ENCODE peak calls at places on chromosomes 6 and 20, in nine cellular contexts. J is AG09309; Y is adrenal gland; R is right atrium auricular region; M is dermis blood vessel endothelial cell; Z is activated naive CD8-positive, alpha-beta T cell treated with anti-CD3 and anti-CD28 coated beads, Interleukin-2, amount 50 U/mL, for 24 hours; G is HCEC 1CT; W is caudate nucleus; A is NCI-H1436 treated with DMSO at 0.1 percent for 48 hours. Q is an unnamed sample.
A peak's percentile ranks its signal among the peaks of the same experiment; 100 is the strongest.

GRCh38 chr6:11445146-11445545 is 92.4 kb upstream of the TMEM170B start:
- DNase-seq in J (no peak), Y (no peak), R (no peak), M (no peak), Z (no peak), G (no peak), W (no peak), A (no peak), Q (no peak)

GRCh38 chr6:32116674-32117073 is 7.5 kb upstream of the TNXB start:
- DNase-seq in J (no peak), Y (no peak), R (no peak), M (peak; percentile 50), Z (no peak), G (peak; percentile 19), W (no peak), A (no peak), Q (no peak)

GRCh38 chr20:32285082-32285620 is 7.7 kb downstream of the KIF3B start:
- DNase-seq in J (no peak), Y (no peak), R (no peak), M (no peak), Z (no peak), G (no peak), W (no peak), A (no peak), Q (no peak)

GRCh38 chr6:22227824-22228610 is 68.8 kb downstream of the PRL start:
- DNase-seq in J (no peak), Y (no peak), R (no peak), M (peak; percentile 63), Z (no peak), G (no peak), W (no peak), A (no peak), Q (no peak)

GRCh38 chr6:16706029-16706428 is 55.2 kb downstream of the ATXN1 start:
- DNase-seq in J (no peak), Y (no peak), R (no peak), M (no peak), Z (no peak), G (no peak), W (no peak), A (no peak), Q (no peak)

GRCh38 chr20:973785-974194 is 28.3 kb downstream of the RSPO4 start:
- DNase-seq in J (peak; percentile 11), Y (peak; percentile 22), R (no peak), M (peak; percentile 22), Z (peak; percentile 14), G (peak; percentile 72), W (no peak), A (no peak), Q (no peak)

GRCh38 chr6:79833264-79833663 is 114.1 kb downstream of the ELOVL4 start:
- DNase-seq in J (no peak), Y (no peak), R (no peak), M (no peak), Z (no peak), G (no peak), W (no peak), A (no peak), Q (no peak)

GRCh38 chr6:140597181-140597580 is 1222.7 kb upstream of the CITED2 start:
- DNase-seq in J (no peak), Y (no peak), R (no peak), M (no peak), Z (no peak), G (no peak), W (no peak), A (no peak), Q (no peak)

GRCh38 chr20:23534801-23535593 is 33.3 kb downstream of the CST9L start:
- DNase-seq in J (no peak), Y (no peak), R (no peak), M (no peak), Z (no peak), G (no peak), W (no peak), A (no peak), Q (no peak)

GRCh38 chr20:12049125-12049524 is 131.4 kb downstream of the BTBD3 start:
- DNase-seq in J (no peak), Y (no peak), R (no peak), M (no peak), Z (no peak), G (peak; percentile 82), W (no peak), A (no peak), Q (no peak)

GRCh38 chr6:166342293-166343156 is at the start of gene SFT2D1:
- DNase-seq in J (peak; percentile 29), Y (peak; percentile 87), R (peak; percentile 90), M (peak; percentile 92), Z (peak; percentile 90), G (peak; percentile 69), W (peak; percentile 49), A (no peak), Q (no peak)

GRCh38 chr6:98831057-98832031 is 3.0 kb upstream of the POU3F2 start:
- DNase-seq in J (no peak), Y (no peak), R (no peak), M (no peak), Z (no peak), G (no peak), W (peak; percentile 27), A (peak; percentile 43), Q (no peak)

GRCh38 chr20:63132715-63133471 is 83.0 kb downstream of the YTHDF1 start:
- DNase-seq in J (no peak), Y (no peak), R (no peak), M (no peak), Z (no peak), G (no peak), W (no peak), A (no peak), Q (no peak)

GRCh38 chr6:43276180-43277082 is 21.6 kb upstream of the SLC22A7 start:
- DNase-seq in J (no peak), Y (no peak), R (no peak), M (no peak), Z (peak; percentile 17), G (no peak), W (no peak), A (no peak), Q (no peak)

GRCh38 chr6:7204726-7205125 is 97.0 kb downstream of the RREB1 start:
- DNase-seq in J (peak; percentile 33), Y (no peak), R (no peak), M (no peak), Z (no peak), G (no peak), W (no peak), A (no peak), Q (no peak)

GRCh38 chr20:1003920-1004697 is 2.0 kb upstream of the RSPO4 start:
- DNase-seq in J (no peak), Y (no peak), R (no peak), M (no peak), Z (no peak), G (no peak), W (no peak), A (no peak), Q (no peak)

GRCh38 chr6:63637865-63638445 is 2.4 kb downstream of the PHF3 start:
- DNase-seq in J (no peak), Y (no peak), R (no peak), M (no peak), Z (no peak), G (peak; percentile 15), W (no peak), A (no peak), Q (no peak)

GRCh38 chr6:40763001-40763400 is 175.8 kb upstream of the LRFN2 start:
- DNase-seq in J (no peak), Y (no peak), R (peak; percentile 67), M (no peak), Z (no peak), G (no peak), W (no peak), A (no peak), Q (no peak)

GRCh38 chr6:73264446-73264845 is 1.4 kb upstream of the KHDC1 start:
- DNase-seq in J (no peak), Y (no peak), R (no peak), M (no peak), Z (no peak), G (no peak), W (no peak), A (no peak), Q (no peak)

GRCh38 chr20:5767493-5768098 is 17.4 kb downstream of the SHLD1 start:
- DNase-seq in J (no peak), Y (no peak), R (no peak), M (no peak), Z (no peak), G (no peak), W (no peak), A (no peak), Q (no peak)

GRCh38 chr20:35314460-35315198 is 22.4 kb upstream of the FAM83C start:
- DNase-seq in J (no peak), Y (no peak), R (no peak), M (no peak), Z (no peak), G (peak; percentile 64), W (no peak), A (no peak), Q (no peak)

GRCh38 chr20:11777861-11778570 is 139.7 kb upstream of the BTBD3 start:
- DNase-seq in J (no peak), Y (peak; percentile 39), R (no peak), M (peak; percentile 75), Z (no peak), G (peak; percentile 48), W (no peak), A (peak; percentile 43), Q (no peak)

Q was measured in cortex of kidney.